ENCODE peak calls at places on chromosome 10, in seven cellular contexts. P is Peyer's patch, V is GM06990, A is MCF 10A, I is Calu3, N is heart left ventricle, Y is body of pancreas. K is an unnamed sample.

GRCh38 chr10:129754211-129755050 is 209.6 kb downstream of the EBF3 start:
- DNase-seq in I (no peak), N (no peak), Y (peak), A (no peak), P (no peak), V (no peak), K (no peak)

GRCh38 chr10:119416855-119417254 is 125.7 kb downstream of the RGS10 start:
- DNase-seq in I (peak), P (peak), V (peak), Y (peak), A (peak), N (peak), K (peak)

GRCh38 chr10:61902448-61903183 is 1.1 kb downstream of the ARID5B start:
- DNase-seq in I (peak), Y (peak), N (peak), P (peak), A (peak), V (peak), K (peak)

GRCh38 chr10:85786401-85786899 is 580.1 kb downstream of the GRID1 start:
- DNase-seq in I (peak), P (no peak), V (no peak), N (no peak), Y (no peak), A (no peak), K (no peak)

GRCh38 chr10:42428534-42428933 is 209.8 kb downstream of the ZNF33B start:
- DNase-seq in A (peak), I (peak), V (no peak), N (no peak), Y (no peak), P (no peak), K (no peak)

GRCh38 chr10:86725980-86726976 is 30.1 kb upstream of the BMPR1A start:
- DNase-seq in N (no peak), V (no peak), A (no peak), I (no peak), P (no peak), Y (no peak), K (no peak)

GRCh38 chr10:34719746-34720145 is 95.3 kb downstream of the PARD3 start:
- DNase-seq in P (no peak), A (peak), V (no peak), N (no peak), I (no peak), Y (no peak), K (no peak)

GRCh38 chr10:102552533-102552932 is 48.8 kb downstream of the SUFU start:
- DNase-seq in Y (no peak), V (no peak), P (no peak), A (no peak), I (no peak), N (no peak), K (no peak)

GRCh38 chr10:36188461-36188860 is 546.4 kb upstream of the FZD8 start:
- DNase-seq in I (no peak), P (no peak), A (no peak), Y (no peak), N (no peak), V (no peak), K (no peak)

GRCh38 chr10:119737827-119738226 is 12.0 kb downstream of the INPP5F start:
- DNase-seq in A (peak), P (no peak), I (peak), V (no peak), Y (peak), N (no peak), K (no peak)

GRCh38 chr10:44906476-44906875 is 4.7 kb upstream of the TMEM72 start:
- DNase-seq in A (no peak), V (no peak), P (no peak), I (no peak), N (no peak), Y (no peak), K (no peak)

GRCh38 chr10:101380353-101381017 is 26.5 kb downstream of the BTRC start:
- DNase-seq in V (no peak), N (no peak), Y (no peak), P (no peak), I (no peak), A (no peak), K (no peak)

GRCh38 chr10:14010083-14010551 is 320.6 kb downstream of the FRMD4A start:
- DNase-seq in Y (no peak), A (no peak), N (peak), I (no peak), V (no peak), P (no peak), K (peak)

GRCh38 chr10:24570658-24571426 is 152.8 kb downstream of the ARHGAP21 start:
- DNase-seq in Y (no peak), N (no peak), A (no peak), I (no peak), V (no peak), P (no peak), K (no peak)

GRCh38 chr10:3838723-3839437 is 53.9 kb upstream of the KLF6 start:
- DNase-seq in I (no peak), A (no peak), P (no peak), N (no peak), Y (no peak), V (no peak), K (no peak)

GRCh38 chr10:9028211-9028610 is 973.7 kb downstream of the GATA3 start:
- DNase-seq in A (no peak), Y (no peak), N (no peak), P (no peak), I (no peak), V (no peak), K (no peak)

GRCh38 chr10:75049316-75050285 is 61.9 kb upstream of the SAMD8 start:
- DNase-seq in I (no peak), N (no peak), A (no peak), Y (no peak), P (no peak), V (no peak), K (no peak)

GRCh38 chr10:68406111-68406814 is 814 bp downstream of the RUFY2 start:
- DNase-seq in N (peak), A (peak), I (peak), V (peak), Y (peak), P (peak), K (peak)

GRCh38 chr10:30857803-30858202 is 173.9 kb downstream of the ZNF438 start:
- DNase-seq in P (no peak), V (no peak), N (peak), A (peak), I (no peak), Y (peak), K (no peak)

GRCh38 chr10:98172073-98172472 is 37.6 kb downstream of the R3HCC1L start:
- DNase-seq in V (no peak), Y (no peak), N (peak), A (no peak), I (no peak), P (no peak), K (no peak)

GRCh38 chr10:101286248-101287046 is 57.2 kb upstream of the LBX1 start:
- DNase-seq in V (no peak), Y (no peak), A (no peak), N (no peak), P (no peak), I (no peak), K (no peak)

GRCh38 chr10:110919349-110919931 is at the start of gene SHOC2:
- DNase-seq in A (no peak), V (no peak), N (peak), I (peak), P (peak), Y (peak), K (no peak)

GRCh38 chr10:110919971-110920881 is 822 bp downstream of the SHOC2 start:
- DNase-seq in A (peak), N (peak), V (peak), I (peak), Y (peak), P (peak), K (peak)

GRCh38 chr10:110918633-110919348 is at the start of gene BBIP1:
- DNase-seq in Y (no peak), P (no peak), A (peak), V (peak), I (no peak), N (no peak), K (peak)

GRCh38 chr10:110916554-110917346 is 2.2 kb downstream of the BBIP1 start:
- DNase-seq in N (no peak), P (no peak), I (no peak), V (no peak), Y (no peak), A (peak), K (no peak)

GRCh38 chr10:110918269-110918632 is 729 bp downstream of the BBIP1 start:
- DNase-seq in N (peak), P (peak), Y (peak), A (peak), V (peak), I (peak), K (no peak)
- TF ChIP-seq CTCF in N (peak), P (no peak), Y (no peak), A (no peak), V (no peak), I (no peak), K (no peak)

DNA sequence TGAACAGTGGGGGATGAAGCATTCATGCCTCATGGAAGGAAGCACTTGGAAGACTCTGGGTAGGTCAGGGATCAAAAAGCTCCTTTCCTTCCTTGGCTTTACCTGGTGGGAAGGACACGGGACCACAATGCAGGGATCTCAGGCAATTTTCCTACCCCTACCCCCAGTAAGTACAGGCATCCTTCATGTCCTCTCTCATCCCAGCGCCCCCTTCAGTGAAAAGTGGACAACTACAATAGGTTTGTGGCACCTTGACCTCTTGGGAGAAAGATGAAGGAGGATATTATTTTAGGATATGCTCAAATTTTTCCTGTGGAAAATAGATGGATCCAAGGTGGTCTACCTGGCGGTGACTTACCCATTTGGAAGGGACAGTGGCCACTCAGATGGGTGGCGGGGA is 16.5 kb downstream of the AFAP1L2 start:
- DNase-seq in Y (no peak), V (no peak), N (no peak), A (no peak), P (no peak), I (no peak), K (no peak)
- TF ChIP-seq CTCF in Y (no peak), V (peak), N (no peak), A (no peak), P (no peak), I (no peak), K (no peak)

GRCh38 chr10:124649209-124649608 is 95.0 kb downstream of the FAM53B start:
- DNase-seq in A (peak), I (no peak), Y (no peak), N (no peak), P (no peak), V (no peak), K (no peak)
- TF ChIP-seq CTCF in A (no peak), I (no peak), Y (no peak), N (peak), P (no peak), V (no peak), K (no peak)

GRCh38 chr10:132788180-132788830 is 2.4 kb upstream of the NKX6-2 start:
- DNase-seq in A (no peak), Y (no peak), P (no peak), I (no peak), N (no peak), V (peak), K (peak)
- TF ChIP-seq CTCF in A (no peak), Y (no peak), P (peak), I (no peak), N (no peak), V (no peak), K (no peak)

DNA sequence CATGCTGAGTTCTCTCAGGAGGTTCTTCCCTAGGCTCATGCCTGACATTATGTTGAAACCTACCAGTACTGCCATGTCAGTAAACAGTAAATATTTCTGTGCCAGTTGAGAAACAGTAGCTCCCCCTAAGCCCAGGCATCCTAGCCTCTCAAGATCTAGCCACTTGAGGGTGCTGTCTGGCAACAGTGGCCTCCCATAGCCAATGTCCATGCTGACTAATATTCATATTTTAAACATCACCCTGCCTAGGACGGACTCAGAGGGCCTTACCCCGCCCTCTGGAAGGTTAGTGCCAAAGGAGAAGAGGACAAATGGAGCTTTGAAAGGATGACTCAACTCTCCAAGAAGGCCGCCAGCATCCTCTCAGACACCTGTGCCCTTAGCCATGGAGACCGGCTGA is 7.7 kb downstream of the ACSM6 start:
- DNase-seq in P (no peak), A (peak), N (no peak), I (peak), Y (no peak), V (no peak), K (no peak)
- TF ChIP-seq CTCF in P (no peak), A (peak), N (no peak), I (no peak), Y (no peak), V (no peak), K (no peak)

GRCh38 chr10:116698364-116698763 is 44.0 kb downstream of the HSPA12A start:
- DNase-seq in A (no peak), V (no peak), I (no peak), Y (no peak), P (no peak), N (no peak), K (no peak)
- TF ChIP-seq CTCF in A (no peak), V (no peak), I (no peak), Y (no peak), P (no peak), N (no peak), K (no peak)

GRCh38 chr10:93150990-93151547 is 77.4 kb downstream of the CYP26A1 start:
- DNase-seq in N (no peak), Y (no peak), V (no peak), A (no peak), I (no peak), P (no peak), K (no peak)
- TF ChIP-seq CTCF in N (no peak), Y (no peak), V (no peak), A (no peak), I (no peak), P (no peak), K (no peak)

GRCh38 chr10:48659790-48660189 is 24.9 kb upstream of the WDFY4 start:
- DNase-seq in N (no peak), P (no peak), A (no peak), Y (no peak), I (no peak), V (no peak), K (no peak)
- TF ChIP-seq CTCF in N (peak), P (no peak), A (peak), Y (no peak), I (no peak), V (peak), K (no peak)

GRCh38 chr10:89242840-89243586 is 8.6 kb downstream of the LIPA start:
- DNase-seq in Y (no peak), V (no peak), N (no peak), P (no peak), I (no peak), A (no peak), K (no peak)

GRCh38 chr10:89241491-89242339 is 9.9 kb downstream of the LIPA start:
- DNase-seq in A (peak), P (no peak), Y (no peak), V (no peak), I (no peak), N (no peak), K (no peak)

GRCh38 chr10:89242340-89242680 is 9.3 kb downstream of the LIPA start:
- DNase-seq in P (no peak), N (no peak), V (no peak), Y (no peak), A (no peak), I (no peak), K (no peak)

GRCh38 chr10:89249066-89249465 is 2.5 kb downstream of the LIPA start:
- DNase-seq in A (no peak), N (no peak), V (no peak), I (no peak), Y (no peak), P (no peak), K (peak)

GRCh38 chr10:89245802-89246201 is 5.8 kb downstream of the LIPA start:
- DNase-seq in V (no peak), N (no peak), A (no peak), P (no peak), I (no peak), Y (no peak), K (peak)
- TF ChIP-seq CTCF in V (peak), N (no peak), A (no peak), P (no peak), I (no peak), Y (no peak), K (no peak)

K was measured in GM20000.